ENCODE peak calls at places on chromosomes 1 and 21, in six cellular contexts. Z is fibroblast of mammary gland, X is ovary, Q is choroid plexus epithelial cell, W is A549, R is Panc1. D is an unnamed sample.
A peak's percentile ranks its signal among the peaks of the same experiment; 100 is the strongest.

GRCh38 chr21:27693376-27693775 is 726.5 kb upstream of the ADAMTS5 start:
- DNase-seq in Z (peak; percentile 76), X (no peak), Q (peak; percentile 58), W (no peak), R (no peak), D (peak; percentile 49)

GRCh38 chr1:155124503-155125463 is 2.9 kb upstream of the EFNA1 start:
- DNase-seq in Z (no peak), X (peak; percentile 42), Q (peak; percentile 21), W (no peak), R (no peak), D (peak; percentile 66)

GRCh38 chr1:65992160-65993046 is 199.7 kb downstream of the PDE4B start:
- DNase-seq in Z (no peak), X (no peak), Q (no peak), W (peak; percentile 3), R (no peak), D (peak; percentile 45)

GRCh38 chr1:108830119-108831008 is 26.5 kb downstream of the AKNAD1 start:
- DNase-seq in Z (peak; percentile 99), X (no peak), Q (peak; percentile 89), W (peak; percentile 76), R (peak; percentile 69), D (peak; percentile 96)

GRCh38 chr1:176904057-176904815 is 260.3 kb downstream of the ASTN1 start:
- DNase-seq in Z (no peak), X (peak; percentile 41), Q (no peak), W (no peak), R (no peak), D (no peak)

GRCh38 chr1:37143818-37144217 is 109.5 kb upstream of the GRIK3 start:
- DNase-seq in Z (no peak), X (no peak), Q (no peak), W (no peak), R (no peak), D (no peak)

GRCh38 chr1:15866696-15867687 is 19.5 kb downstream of the SPEN start:
- DNase-seq in Z (peak; percentile 60), X (no peak), Q (no peak), W (no peak), R (no peak), D (peak; percentile 46)

GRCh38 chr1:208298593-208299233 is 54.5 kb upstream of the PLXNA2 start:
- DNase-seq in Z (no peak), X (peak; percentile 34), Q (no peak), W (no peak), R (no peak), D (no peak)

GRCh38 chr1:16026723-16027484 is 5.1 kb downstream of the CLCNKA start:
- DNase-seq in Z (no peak), X (peak; percentile 74), Q (no peak), W (no peak), R (no peak), D (no peak)

GRCh38 chr1:98749152-98749756 is 87.7 kb downstream of the SNX7 start:
- DNase-seq in Z (peak; percentile 30), X (no peak), Q (peak; percentile 40), W (no peak), R (no peak), D (peak; percentile 20)

GRCh38 chr1:179955318-179955638 is 668 bp downstream of the CEP350 start:
- DNase-seq in Z (peak; percentile 7), X (no peak), Q (no peak), W (peak; percentile 3), R (no peak), D (peak; percentile 13)

GRCh38 chr21:25508364-25508763 is 98.9 kb downstream of the MRPL39 start:
- DNase-seq in Z (no peak), X (no peak), Q (no peak), W (no peak), R (no peak), D (no peak)

GRCh38 chr1:84619383-84620093 is 45.3 kb upstream of the CTBS start:
- DNase-seq in Z (peak; percentile 88), X (no peak), Q (peak; percentile 81), W (peak; percentile 19), R (no peak), D (peak; percentile 84)

GRCh38 chr21:18725653-18726052 is 322.1 kb upstream of the TMPRSS15 start:
- DNase-seq in Z (no peak), X (no peak), Q (no peak), W (no peak), R (no peak), D (no peak)

GRCh38 chr1:2493218-2493617 is 17.1 kb downstream of the PLCH2 start:
- DNase-seq in Z (no peak), X (no peak), Q (no peak), W (no peak), R (no peak), D (no peak)

GRCh38 chr1:85554630-85555327 is 25.8 kb upstream of the CCN1 start:
- DNase-seq in Z (peak; percentile 73), X (no peak), Q (no peak), W (no peak), R (no peak), D (peak; percentile 54)

GRCh38 chr1:217048104-217048707 is 325.0 kb upstream of the ESRRG start:
- DNase-seq in Z (no peak), X (no peak), Q (peak; percentile 17), W (peak; percentile 5), R (no peak), D (peak; percentile 7)
- TF ChIP-seq CTCF in Z (peak; percentile 3), X (no peak), Q (peak; percentile 42), W (no peak), R (peak; percentile 14), D (peak; percentile 10)

GRCh38 chr21:33931799-33932390 is 16.3 kb upstream of the ATP5PO start:
- DNase-seq in Z (no peak), X (no peak), Q (no peak), W (no peak), R (no peak), D (no peak)

GRCh38 chr21:33937146-33937545 is 21.5 kb upstream of the ATP5PO start:
- DNase-seq in Z (no peak), X (no peak), Q (no peak), W (no peak), R (no peak), D (no peak)

GRCh38 chr21:33937931-33938339 is 22.3 kb upstream of the ATP5PO start:
- DNase-seq in Z (no peak), X (no peak), Q (no peak), W (no peak), R (no peak), D (no peak)

GRCh38 chr21:33936221-33937038 is 20.8 kb upstream of the ATP5PO start:
- DNase-seq in Z (peak; percentile 40), X (no peak), Q (no peak), W (no peak), R (no peak), D (no peak)

DNA sequence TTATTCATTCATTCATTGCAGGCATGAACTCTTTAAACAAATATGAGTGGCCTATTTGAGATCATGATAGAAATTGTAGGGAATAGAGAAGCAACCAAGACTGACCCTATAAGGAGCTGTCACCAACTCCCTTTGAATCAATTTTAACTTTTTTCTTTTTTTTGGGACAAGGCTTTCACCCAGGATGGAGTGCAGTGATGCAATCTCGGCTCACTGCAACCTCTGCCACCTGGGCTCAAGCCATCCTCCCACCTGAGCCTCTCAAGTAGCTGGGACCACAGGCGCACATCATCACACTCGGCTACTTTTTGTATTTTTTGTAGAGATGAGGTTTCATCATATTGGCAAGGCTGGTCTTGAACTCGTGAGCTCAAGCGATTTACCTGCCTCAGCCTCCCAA is 17.1 kb upstream of the ATP5PO start:
- DNase-seq in Z (no peak), X (no peak), Q (no peak), W (no peak), R (no peak), D (no peak)
- H3K4me3 ChIP-seq in Z (no peak overlapping the region), X (peak overlapping the region; percentile 36), Q (no peak overlapping the region), W (no peak overlapping the region), R (no peak overlapping the region), D (no peak overlapping the region)

GRCh38 chr1:215071078-215071477 is 11.5 kb upstream of the KCNK2 start:
- DNase-seq in Z (no peak), X (no peak), Q (no peak), W (no peak), R (no peak), D (no peak)

GRCh38 chr1:215079456-215079855 is 3.1 kb upstream of the KCNK2 start:
- DNase-seq in Z (peak; percentile 39), X (no peak), Q (no peak), W (no peak), R (no peak), D (no peak)

GRCh38 chr1:215081566-215082531 is 688 bp upstream of the KCNK2 start:
- DNase-seq in Z (peak; percentile 48), X (no peak), Q (peak; percentile 11), W (no peak), R (no peak), D (no peak)

DNA sequence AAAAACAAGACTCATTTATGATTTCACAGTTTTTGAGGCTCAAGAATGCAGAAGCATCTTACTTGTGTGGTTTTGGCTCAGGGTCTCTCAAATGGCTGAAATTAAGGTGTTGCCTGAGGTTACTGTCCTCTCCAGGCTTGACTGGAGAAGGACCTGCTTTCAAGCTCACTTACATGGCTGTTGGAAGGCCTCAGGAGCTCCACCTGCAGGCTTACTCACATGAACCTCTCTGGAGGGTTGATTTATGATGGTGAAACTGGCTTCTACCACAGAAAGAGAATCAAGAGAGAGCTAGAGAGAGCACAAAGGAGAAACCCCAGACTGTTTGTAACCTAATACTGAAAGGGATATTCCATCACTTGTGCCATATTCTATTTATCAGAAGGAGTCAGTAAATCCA is 6.2 kb upstream of the KCNK2 start:
- DNase-seq in Z (peak; percentile 69), X (no peak), Q (peak; percentile 89), W (no peak), R (no peak), D (peak; percentile 70)
- TF ChIP-seq CTCF in Z (peak; percentile 48), X (no peak), Q (peak; percentile 89), W (peak; percentile 33), R (peak; percentile 58), D (peak; percentile 63)

GRCh38 chr1:12180903-12181302 is 14.1 kb downstream of the TNFRSF1B start:
- DNase-seq in Z (no peak), X (no peak), Q (no peak), W (no peak), R (no peak), D (no peak)
- H3K4me3 ChIP-seq in Z (no peak overlapping the region), X (no peak overlapping the region), Q (no peak overlapping the region), W (no peak overlapping the region), R (no peak overlapping the region), D (no peak overlapping the region)

DNA sequence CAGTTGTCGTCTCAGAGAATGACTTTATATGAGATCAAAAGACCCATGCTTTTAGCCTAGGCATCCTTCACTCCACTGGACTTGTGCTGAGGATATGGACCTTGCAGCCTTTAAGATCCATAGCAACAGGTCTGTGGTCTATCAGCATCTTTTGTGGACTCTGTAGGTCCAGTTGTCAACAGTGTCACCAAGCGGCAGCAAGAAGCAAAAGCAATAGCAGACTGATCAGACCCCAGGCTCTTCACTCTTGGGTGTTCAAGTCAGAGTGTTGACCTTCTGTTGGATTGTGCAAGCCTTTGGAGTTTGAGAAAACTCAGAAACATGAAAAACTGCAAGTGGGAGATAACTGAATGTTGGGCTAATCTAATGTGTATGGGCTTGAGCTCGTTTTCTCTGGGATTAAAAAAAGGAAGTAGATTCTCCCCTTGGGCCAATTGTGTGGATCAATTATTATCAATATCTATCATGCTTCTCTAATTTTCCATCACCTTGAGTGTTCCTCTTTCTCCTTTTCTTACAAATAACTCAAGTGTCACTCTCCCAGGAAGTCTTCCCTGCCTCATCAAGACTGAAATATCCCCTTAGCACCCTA is 144.2 kb downstream of the LYPLAL1 start:
- DNase-seq in Z (no peak), X (no peak), Q (peak; percentile 69), W (no peak), R (no peak), D (peak; percentile 64)
- TF ChIP-seq CTCF in Z (no peak), X (no peak), Q (peak; percentile 51), W (no peak), R (peak; percentile 72), D (peak; percentile 43)